ENCODE peak calls at places on chromosome 5, in five cellular contexts. R, U, S, M and P are unnamed samples.

GRCh38 chr5:163252951-163253350 is 184.4 kb upstream of the CCNG1 start:
- DNase-seq in R (no peak), U (no peak), S (no peak), M (no peak), P (no peak)

GRCh38 chr5:140432916-140433315 is 31.3 kb downstream of the ANKHD1 start:
- DNase-seq in R (no peak), U (no peak), S (no peak), M (no peak), P (no peak)

GRCh38 chr5:32014345-32014744 is 159.8 kb downstream of the GOLPH3 start:
- DNase-seq in R (no peak), U (no peak), S (no peak), M (no peak), P (no peak)

GRCh38 chr5:139141841-139142240 is 56.3 kb downstream of the SIL1 start:
- DNase-seq in R (no peak), U (peak; percentile 92), S (peak; percentile 95), M (peak; percentile 48), P (peak; percentile 52)

GRCh38 chr5:1009359-1010180 is 968 bp downstream of the NKD2 start:
- DNase-seq in R (peak; percentile 3), U (no peak), S (no peak), M (no peak), P (no peak)

GRCh38 chr5:151288180-151288579 is 15.4 kb downstream of the SLC36A3 start:
- DNase-seq in R (no peak), U (no peak), S (no peak), M (no peak), P (no peak)

GRCh38 chr5:79612667-79613190 is 488 bp downstream of the TENT2 start:
- DNase-seq in R (no peak), U (no peak), S (no peak), M (no peak), P (no peak)

GRCh38 chr5:150448960-150449490 is 514 bp downstream of the RPS14 start:
- DNase-seq in R (no peak), U (peak; percentile 37), S (no peak), M (no peak), P (no peak)

GRCh38 chr5:146291421-146292074 is 47.1 kb upstream of the POU4F3 start:
- DNase-seq in R (no peak), U (peak; percentile 63), S (peak; percentile 24), M (peak; percentile 7), P (peak; percentile 1)

GRCh38 chr5:5838493-5838892 is 416.0 kb downstream of the ICE1 start:
- DNase-seq in R (no peak), U (no peak), S (no peak), M (no peak), P (no peak)

GRCh38 chr5:160504906-160505305 is 83.3 kb downstream of the PTTG1 start:
- DNase-seq in R (no peak), U (no peak), S (no peak), M (no peak), P (no peak)

GRCh38 chr5:157217289-157218024 is 36.8 kb downstream of the ITK start:
- DNase-seq in R (no peak), U (no peak), S (no peak), M (no peak), P (no peak)

GRCh38 chr5:138643040-138643791 is 68.0 kb upstream of the HSPA9 start:
- DNase-seq in R (no peak), U (no peak), S (no peak), M (no peak), P (no peak)

GRCh38 chr5:157612071-157612476 is 36.5 kb upstream of the ADAM19 start:
- DNase-seq in R (no peak), U (no peak), S (peak; percentile 67), M (no peak), P (peak; percentile 36)

GRCh38 chr5:24642022-24642421 is 2.8 kb downstream of the CDH10 start:
- DNase-seq in R (no peak), U (no peak), S (peak; percentile 38), M (no peak), P (no peak)

GRCh38 chr5:136015966-136016365 is 12.8 kb upstream of the TGFBI start:
- DNase-seq in R (no peak), U (no peak), S (no peak), M (no peak), P (no peak)

GRCh38 chr5:93717162-93717561 is 24.2 kb downstream of the POU5F2 start:
- DNase-seq in R (no peak), U (peak; percentile 37), S (peak; percentile 70), M (peak; percentile 3), P (no peak)

GRCh38 chr5:180718810-180719453 is 20.9 kb downstream of the OR2Y1 start:
- DNase-seq in R (no peak), U (peak; percentile 49), S (peak; percentile 20), M (peak; percentile 3), P (no peak)

GRCh38 chr5:151661096-151661495 is 25.6 kb downstream of the SPARC start:
- DNase-seq in R (no peak), U (peak; percentile 54), S (no peak), M (no peak), P (no peak)

GRCh38 chr5:178786859-178787499 is 56.5 kb upstream of the ZNF354A start:
- DNase-seq in R (no peak), U (peak; percentile 9), S (peak; percentile 45), M (peak; percentile 51), P (peak; percentile 27)

GRCh38 chr5:40689442-40689841 is 9.7 kb downstream of the PTGER4 start:
- DNase-seq in R (peak; percentile 35), U (peak; percentile 97), S (peak; percentile 96), M (peak; percentile 84), P (peak; percentile 92)

GRCh38 chr5:1380011-1380817 is 35.3 kb upstream of the CLPTM1L start:
- DNase-seq in R (no peak), U (peak; percentile 33), S (peak; percentile 12), M (no peak), P (no peak)

GRCh38 chr5:37375091-37375490 is 4.0 kb upstream of the WDR70 start:
- DNase-seq in R (no peak), U (no peak), S (peak; percentile 52), M (no peak), P (no peak)

GRCh38 chr5:177372534-177372896 is 11.7 kb upstream of the SLC34A1 start:
- DNase-seq in R (no peak), U (no peak), S (no peak), M (no peak), P (no peak)

GRCh38 chr5:177371120-177371537 is 13.1 kb upstream of the SLC34A1 start:
- DNase-seq in R (no peak), U (no peak), S (no peak), M (no peak), P (no peak)

GRCh38 chr5:177372910-177373309 is 11.3 kb upstream of the SLC34A1 start:
- DNase-seq in R (no peak), U (no peak), S (no peak), M (no peak), P (no peak)

GRCh38 chr5:177370488-177371119 is 12.9 kb downstream of the RGS14 start:
- DNase-seq in R (peak; percentile 57), U (peak; percentile 82), S (peak; percentile 86), M (no peak), P (peak; percentile 51)

DNA sequence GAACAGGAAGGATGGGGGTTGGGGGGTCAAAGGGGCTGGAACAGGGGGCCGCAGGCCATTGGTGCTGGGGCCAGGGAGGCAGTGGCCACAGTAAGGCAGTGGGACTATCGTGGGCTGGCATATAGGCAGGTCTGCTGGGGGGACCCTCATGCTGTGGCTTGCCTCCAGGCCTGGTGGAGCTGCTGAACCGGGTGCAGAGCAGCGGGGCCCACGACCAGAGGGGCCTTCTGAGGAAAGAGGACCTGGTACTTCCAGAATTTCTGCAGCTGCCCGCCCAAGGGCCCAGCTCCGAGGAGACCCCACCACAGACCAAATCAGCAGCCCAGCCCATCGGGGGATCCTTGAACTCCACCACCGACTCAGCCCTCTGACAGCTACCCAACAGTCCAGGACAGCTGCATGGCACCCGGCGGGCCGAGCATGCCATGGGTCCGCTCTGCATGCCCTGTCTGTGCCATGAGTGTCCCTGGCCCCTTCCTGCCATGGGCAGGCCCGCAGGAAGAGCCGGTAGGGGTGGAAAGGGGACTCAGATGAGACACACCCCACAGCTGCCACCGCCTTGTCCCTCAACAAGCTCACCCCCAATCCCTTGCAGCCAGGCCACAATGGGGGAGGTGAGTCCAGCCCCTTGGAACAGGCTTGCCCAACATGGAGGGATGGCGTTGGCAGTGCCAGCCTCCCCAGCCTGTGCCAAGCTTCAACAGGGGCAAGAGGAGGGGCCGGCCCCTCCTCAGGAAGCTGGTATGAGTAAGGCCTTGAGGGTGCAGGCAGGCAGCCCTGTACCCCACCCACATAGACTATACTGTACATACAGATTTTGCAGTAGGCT is 12.3 kb upstream of the SLC34A1 start:
- DNase-seq in R (no peak), U (no peak), S (no peak), M (no peak), P (no peak)
- H3K4me3 ChIP-seq in R (no peak overlapping the region), U (no peak overlapping the region), S (no peak overlapping the region), M (no peak overlapping the region), P (no peak overlapping the region)

DNA sequence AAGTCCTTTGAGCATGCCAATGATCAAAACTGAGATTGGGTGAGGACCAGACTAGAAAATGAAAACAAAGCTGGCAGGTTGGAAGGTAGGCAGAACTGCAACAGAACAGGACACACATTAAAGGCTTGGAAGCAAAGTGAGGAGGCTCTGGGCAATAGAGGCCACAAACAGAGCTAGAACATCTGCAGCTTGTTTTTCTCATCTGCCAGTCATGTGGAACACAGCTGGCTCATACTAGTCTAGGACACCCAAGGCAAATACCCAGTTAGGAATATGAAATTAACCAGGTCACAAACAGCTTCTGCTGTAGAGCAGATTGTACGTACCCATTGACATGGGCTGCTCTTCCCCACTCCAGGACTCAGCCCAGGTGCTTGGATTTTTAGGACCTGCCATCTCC is 61.7 kb downstream of the SPEF2 start:
- DNase-seq in R (no peak), U (no peak), S (no peak), M (no peak), P (no peak)
- H3K4me3 ChIP-seq in R (no peak overlapping the region), U (no peak overlapping the region), S (no peak overlapping the region), M (no peak overlapping the region), P (no peak overlapping the region)

DNA sequence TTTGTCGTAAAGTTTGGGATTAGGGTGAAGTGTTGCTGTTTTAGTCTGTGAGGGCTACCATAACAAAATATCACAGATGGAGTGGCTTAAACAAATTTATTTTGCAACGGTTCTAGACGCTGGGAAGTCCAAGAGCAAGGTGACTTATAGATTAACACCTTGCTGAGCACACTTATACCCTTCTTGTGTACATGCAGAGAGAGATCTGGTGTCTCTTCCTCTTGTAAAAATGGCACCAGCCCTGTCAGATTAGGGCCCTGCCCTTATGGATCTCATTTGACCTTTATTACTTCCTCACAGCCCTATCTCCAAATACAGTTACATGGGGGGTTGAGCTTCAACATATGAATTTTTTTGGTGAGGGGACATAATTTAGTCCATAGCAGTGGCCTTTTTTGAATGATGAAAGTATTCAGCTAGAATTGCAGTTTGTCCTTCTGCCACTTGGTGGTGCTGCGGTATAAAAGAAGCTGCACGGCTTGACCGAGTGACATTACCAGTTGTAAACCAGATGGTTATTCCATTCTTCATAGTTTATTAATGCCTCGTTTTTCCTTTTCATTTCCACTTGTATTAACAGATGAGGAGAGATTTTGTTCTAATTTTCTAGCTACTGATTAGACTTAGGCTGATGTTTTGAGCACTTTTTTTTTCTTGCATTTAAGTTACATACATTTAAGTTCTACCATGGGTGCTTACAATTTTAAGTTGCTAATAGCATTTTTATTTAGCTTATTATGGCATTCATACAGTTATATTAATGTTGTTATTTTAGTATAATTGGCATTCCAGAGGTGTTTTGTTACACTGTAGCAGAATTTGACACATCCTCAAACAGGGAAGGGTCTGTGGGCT is 19.4 kb downstream of the DCP2 start:
- DNase-seq in R (peak; percentile 75), U (peak; percentile 82), S (peak; percentile 52), M (no peak), P (no peak)
- H3K4me3 ChIP-seq in R (no peak overlapping the region), U (no peak overlapping the region), S (no peak overlapping the region), M (no peak overlapping the region), P (no peak overlapping the region)

GRCh38 chr5:174338204-174339010 is 292.9 kb downstream of the NSG2 start:
- DNase-seq in R (no peak), U (peak; percentile 58), S (peak; percentile 32), M (no peak), P (no peak)
- H3K4me3 ChIP-seq in R (no peak overlapping the region), U (no peak overlapping the region), S (no peak overlapping the region), M (no peak overlapping the region), P (no peak overlapping the region)

GRCh38 chr5:41856644-41857491 is 13.4 kb downstream of the OXCT1 start:
- DNase-seq in R (peak; percentile 36), U (peak; percentile 86), S (peak; percentile 48), M (no peak), P (no peak)
- H3K4me3 ChIP-seq in R (no peak overlapping the region), U (no peak overlapping the region), S (no peak overlapping the region), M (no peak overlapping the region), P (no peak overlapping the region)